ENCODE peak calls at places on chromosomes 6 and 20, in seven cellular contexts. C, Y, F, Q, S, U and Z are unnamed samples.

GRCh38 chr6:142842423-142843261 is 102.3 kb downstream of the HIVEP2 start:
- DNase-seq in C (peak; percentile 53), Y (no peak), F (no peak), Q (no peak), S (no peak), U (no peak), Z (no peak)

GRCh38 chr20:3784226-3784853 is 2.2 kb downstream of the CENPB start:
- DNase-seq in C (no peak), Y (no peak), F (no peak), Q (no peak), S (no peak), U (no peak), Z (no peak)

GRCh38 chr6:106883808-106884262 is 90.7 kb downstream of the CD24 start:
- DNase-seq in C (no peak), Y (no peak), F (no peak), Q (no peak), S (no peak), U (no peak), Z (peak; percentile 14)

GRCh38 chr20:35108921-35109320 is 16.3 kb upstream of the TRPC4AP start:
- DNase-seq in C (no peak), Y (no peak), F (no peak), Q (no peak), S (no peak), U (no peak), Z (no peak)

GRCh38 chr20:54070187-54070987 is at the start of gene BCAS1:
- DNase-seq in C (no peak), Y (no peak), F (no peak), Q (no peak), S (no peak), U (no peak), Z (no peak)

GRCh38 chr20:2741881-2742280 is 49.3 kb downstream of the EBF4 start:
- DNase-seq in C (no peak), Y (no peak), F (no peak), Q (no peak), S (no peak), U (no peak), Z (no peak)

GRCh38 chr6:106309766-106310373 is 15.7 kb downstream of the ATG5 start:
- DNase-seq in C (peak; percentile 30), Y (no peak), F (no peak), Q (no peak), S (no peak), U (no peak), Z (no peak)

GRCh38 chr6:130780137-130780536 is 47.1 kb upstream of the SMLR1 start:
- DNase-seq in C (no peak), Y (no peak), F (no peak), Q (no peak), S (no peak), U (no peak), Z (no peak)

GRCh38 chr6:4774296-4774695 is 1.9 kb upstream of the CDYL start:
- DNase-seq in C (no peak), Y (no peak), F (no peak), Q (no peak), S (no peak), U (no peak), Z (no peak)

GRCh38 chr6:4105980-4106536 is 27.1 kb upstream of the FAM217A start:
- DNase-seq in C (no peak), Y (no peak), F (no peak), Q (no peak), S (no peak), U (no peak), Z (no peak)